ENCODE peak calls at places on chromosomes 12 and 14, in six cellular contexts. W is MM.1S; C is left ventricle myocardium inferior; M is H1; X is heart right ventricle; I is effector memory CD4-positive, alpha-beta T cell. B is an unnamed sample. For H3K4me1 and H3K27me3, the result is how much of the 10 kb centered on the place peaks cover.

GRCh38 chr12:104588048-104588942 is 131.5 kb downstream of the CHST11 start:
- DNase-seq in X (no peak), C (no peak), I (no peak), W (no peak), M (no peak), B (no peak)

GRCh38 chr14:103542545-103543088 is 13.6 kb downstream of the TRMT61A start:
- DNase-seq in I (no peak), C (peak), W (no peak), X (peak), M (no peak), B (peak)

GRCh38 chr14:64549016-64549415 is 745 bp upstream of the PPP1R36 start:
- DNase-seq in M (no peak), X (no peak), C (no peak), W (no peak), I (no peak), B (no peak)

GRCh38 chr14:105070760-105071137 is 5.5 kb upstream of the GPR132 start:
- DNase-seq in M (no peak), W (no peak), X (no peak), C (no peak), I (no peak), B (no peak)

GRCh38 chr14:22569749-22570131 is 19.3 kb downstream of the DAD1 start:
- DNase-seq in X (no peak), M (no peak), I (no peak), W (no peak), C (no peak), B (no peak)

GRCh38 chr14:21634840-21635239 is at the start of gene OR10G2:
- DNase-seq in W (no peak), C (no peak), M (no peak), X (no peak), I (no peak), B (no peak)

GRCh38 chr12:124383028-124383427 is 88.1 kb downstream of the RFLNA start:
- DNase-seq in W (no peak), I (no peak), X (no peak), C (no peak), M (no peak), B (no peak)

GRCh38 chr12:75662501-75663159 is 151.2 kb upstream of the KRR1 start:
- DNase-seq in I (no peak), M (no peak), W (no peak), C (no peak), X (no peak), B (no peak)

GRCh38 chr12:70733385-70733784 is 96.2 kb upstream of the PTPRB start:
- DNase-seq in C (no peak), X (no peak), I (no peak), W (peak), M (peak), B (no peak)

GRCh38 chr12:98328467-98328866 is 186.9 kb upstream of the TMPO start:
- DNase-seq in C (no peak), I (no peak), M (no peak), W (no peak), X (no peak), B (no peak)

GRCh38 chr12:981956-982355 is 9.1 kb upstream of the ERC1 start:
- DNase-seq in C (no peak), W (no peak), I (no peak), M (no peak), X (no peak), B (no peak)

GRCh38 chr12:96121271-96121711 is 72.9 kb upstream of the ELK3 start:
- DNase-seq in C (no peak), M (no peak), I (no peak), X (no peak), W (peak), B (no peak)

GRCh38 chr14:105486974-105487448 is 325 bp downstream of the CRIP1 start:
- DNase-seq in M (no peak), W (no peak), I (peak), C (peak), X (peak), B (peak)

GRCh38 chr12:105741786-105742566 is 396.8 kb downstream of the NUAK1 start:
- DNase-seq in M (no peak), X (no peak), C (peak), W (no peak), I (no peak), B (peak)

GRCh38 chr12:104137175-104137901 is 672 bp downstream of the NFYB start:
- DNase-seq in C (peak), W (peak), X (peak), M (no peak), I (peak), B (peak)

GRCh38 chr12:47376937-47377336 is 297.2 kb upstream of the AMIGO2 start:
- DNase-seq in X (no peak), I (no peak), C (no peak), M (no peak), W (no peak), B (no peak)

GRCh38 chr12:45369065-45369464 is 153.2 kb downstream of the ANO6 start:
- DNase-seq in W (peak), X (no peak), M (no peak), I (no peak), C (no peak), B (no peak)

GRCh38 chr14:88929656-88930436 is 105.4 kb downstream of the TTC8 start:
- DNase-seq in C (no peak), I (no peak), W (no peak), X (no peak), M (no peak), B (no peak)

GRCh38 chr14:94309721-94310120 is 13.4 kb downstream of the SERPINA6 start:
- DNase-seq in C (no peak), X (no peak), I (no peak), M (no peak), W (no peak), B (no peak)

GRCh38 chr12:65764325-65764724 is 60.0 kb upstream of the HMGA2 start:
- DNase-seq in M (no peak), W (no peak), C (no peak), I (no peak), X (no peak), B (no peak)

GRCh38 chr12:92987362-92987761 is 58.3 kb upstream of the EEA1 start:
- DNase-seq in M (no peak), I (no peak), X (no peak), C (no peak), W (peak), B (peak)

GRCh38 chr12:68746572-68747180 is 700 bp downstream of the SLC35E3 start:
- DNase-seq in X (peak), M (no peak), W (peak), I (peak), C (peak), B (peak)

GRCh38 chr14:67285876-67286452 is 44.7 kb downstream of the PALS1 start:
- DNase-seq in M (no peak), I (no peak), C (no peak), W (peak), X (no peak), B (no peak)

GRCh38 chr12:95848575-95849388 is 10.0 kb upstream of the SNRPF start:
- DNase-seq in X (no peak), C (no peak), M (no peak), I (no peak), W (peak), B (no peak)

GRCh38 chr14:95489163-95489887 is 27.1 kb downstream of the SYNE3 start:
- DNase-seq in C (no peak), W (no peak), X (no peak), M (no peak), I (no peak), B (no peak)

GRCh38 chr12:97308576-97309198 is 153.9 kb upstream of the RMST start:
- DNase-seq in X (no peak), W (peak), I (no peak), M (no peak), C (no peak), B (no peak)

DNA sequence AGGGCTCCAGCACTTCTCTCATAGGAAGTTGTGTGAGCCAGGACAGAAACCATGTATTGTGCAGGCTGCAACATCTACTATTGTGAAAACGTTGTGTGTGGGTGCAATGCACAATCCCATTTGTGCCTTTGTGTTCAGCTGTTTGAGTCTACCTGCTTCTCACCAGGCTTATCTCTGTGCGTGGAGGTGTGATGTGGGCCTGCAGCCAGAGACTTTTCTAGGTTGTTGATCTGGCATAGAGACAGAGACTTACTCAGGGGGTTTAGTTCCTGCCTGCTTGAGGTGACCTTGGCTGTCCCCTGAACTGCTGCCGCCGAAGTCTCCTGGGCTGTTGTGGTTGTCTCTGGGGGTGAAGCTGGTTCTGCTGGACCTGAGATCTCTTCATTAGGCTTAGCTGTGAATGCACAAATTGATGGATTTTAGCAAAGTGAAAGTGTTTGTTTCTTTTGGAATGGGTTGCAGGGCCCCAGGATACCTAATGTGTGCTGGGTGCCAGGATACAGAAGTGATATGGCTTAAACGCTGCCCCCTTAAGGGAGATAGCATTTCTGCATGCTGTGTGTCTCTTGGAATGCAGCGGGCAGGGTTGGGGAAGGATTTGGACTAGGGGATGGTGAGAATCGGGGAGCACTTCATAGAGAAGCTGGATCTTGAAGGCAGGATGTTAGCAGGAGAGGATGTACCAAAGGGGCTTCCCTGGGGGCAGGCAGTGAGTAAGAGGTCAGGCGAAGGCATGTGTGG is 2.5 kb downstream of the LACRT start:
- DNase-seq in X (no peak), I (no peak), M (no peak), C (no peak), W (no peak), B (no peak)
- H3K4me1 ChIP-seq in X (under half), I (under half), M (under half), C (under half), W (under half), B (under half)

GRCh38 chr14:57863471-57863870 is 2.4 kb downstream of the SLC35F4 start:
- DNase-seq in X (no peak), M (no peak), W (no peak), I (no peak), C (no peak), B (no peak)
- H3K27ac ChIP-seq in X (no peak), M (no peak), W (no peak), I (no peak), C (no peak), B (no peak)

DNA sequence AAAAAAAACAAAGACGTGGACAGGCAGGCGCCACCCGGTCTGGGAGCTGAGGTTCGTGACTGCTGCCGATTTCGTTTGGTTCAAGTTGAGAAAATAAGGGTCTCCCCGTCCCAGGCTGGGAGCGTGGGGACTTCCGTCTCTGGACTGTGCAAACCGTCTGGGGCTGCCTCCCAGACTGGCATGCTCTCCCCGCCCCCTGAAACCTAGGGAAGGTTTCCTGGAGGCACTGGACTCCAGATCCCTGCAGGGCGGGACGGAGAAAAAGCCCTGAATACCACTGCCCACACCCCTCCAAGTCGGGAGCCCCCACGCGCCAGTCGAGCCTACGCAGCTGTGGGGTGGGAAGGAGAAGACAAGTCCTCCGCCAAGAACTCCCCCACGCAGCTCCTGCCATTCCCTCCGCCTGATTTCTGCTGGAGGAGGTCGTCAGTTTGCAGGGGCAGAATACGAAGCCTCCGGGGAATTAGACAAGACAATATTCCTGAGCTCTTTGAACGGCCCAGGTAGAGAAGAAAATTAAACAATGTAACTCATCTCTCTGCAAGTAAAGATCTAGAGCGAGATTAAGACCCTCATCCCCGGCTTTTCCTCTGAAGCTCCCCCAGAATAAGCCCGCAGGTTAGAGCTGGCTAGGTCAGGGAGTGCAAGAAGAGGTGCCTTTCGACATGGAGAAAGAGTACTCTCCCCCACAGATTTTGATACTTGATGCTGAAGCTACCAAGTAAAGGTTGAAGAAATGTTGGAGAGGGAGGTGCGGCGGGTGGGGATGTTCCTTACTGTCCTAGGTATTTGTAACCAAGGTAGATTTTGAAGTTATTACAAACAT is 10.4 kb upstream of the HOXC13 start:
- DNase-seq in X (no peak), I (no peak), C (no peak), W (no peak), M (no peak), B (no peak)
- H3K27me3 ChIP-seq in X (half or more), I (half or more), C (half or more), W (half or more), M (half or more), B (half or more)

GRCh38 chr12:115519887-115520286 is 757.6 kb downstream of the MED13L start:
- DNase-seq in X (no peak), M (no peak), C (no peak), I (no peak), W (no peak), B (no peak)
- H3K4me1 ChIP-seq in X (under half), M (under half), C (under half), I (under half), W (under half), B (under half)

GRCh38 chr14:75010472-75010871 is 7.8 kb downstream of the EIF2B2 start:
- DNase-seq in X (no peak), M (no peak), W (no peak), C (no peak), I (no peak), B (no peak)
- H3K27ac ChIP-seq in X (no peak), M (no peak), W (no peak), C (peak), I (no peak), B (no peak)

GRCh38 chr12:128918481-128918880 is 65.2 kb downstream of the GLT1D1 start:
- DNase-seq in I (no peak), C (no peak), X (no peak), W (no peak), M (no peak), B (no peak)
- H3K27me3 ChIP-seq in I (under half), C (under half), X (under half), W (under half), M (under half), B (under half)

GRCh38 chr12:59736786-59737185 is 141.0 kb downstream of the SLC16A7 start:
- DNase-seq in W (no peak), X (no peak), I (no peak), C (no peak), M (no peak), B (no peak)
- H3K4me1 ChIP-seq in W (under half), X (under half), I (under half), C (half or more), M (under half), B (half or more)

B was measured in heart left ventricle.